ENCODE peak calls at places on chromosomes 7 and 10, in four cellular contexts. H is K562, M is HepG2, P is H1. L is an unnamed sample.

GRCh38 chr10:59240581-59241183 is 64.2 kb downstream of the PHYHIPL start:
- DNase-seq in H (peak), M (peak), P (no peak), L (no peak)

GRCh38 chr7:158546626-158547025 is 41.0 kb downstream of the PTPRN2 start:
- DNase-seq in H (no peak), M (no peak), P (no peak), L (no peak)

GRCh38 chr7:6171532-6172330 is 100.7 kb downstream of the CYTH3 start:
- DNase-seq in H (no peak), M (no peak), P (peak), L (peak)

GRCh38 chr10:86343761-86344160 is 22.8 kb downstream of the GRID1 start:
- DNase-seq in H (no peak), M (no peak), P (no peak), L (peak)

GRCh38 chr7:158581440-158582088 is 6.1 kb downstream of the PTPRN2 start:
- DNase-seq in H (no peak), M (peak), P (no peak), L (no peak)

GRCh38 chr7:102473271-102473991 is 5.3 kb downstream of the POLR2J start:
- DNase-seq in H (no peak), M (no peak), P (no peak), L (peak)

GRCh38 chr10:2119316-2119715 is 382.0 kb upstream of the ADARB2 start:
- DNase-seq in H (no peak), M (no peak), P (no peak), L (no peak)

GRCh38 chr7:143987513-143987912 is 12.6 kb upstream of the OR6B1 start:
- DNase-seq in H (no peak), M (no peak), P (no peak), L (no peak)

GRCh38 chr10:24449334-24449740 is 240.4 kb downstream of the KIAA1217 start:
- DNase-seq in H (no peak), M (no peak), P (no peak), L (no peak)

GRCh38 chr10:116084166-116084565 is 188.8 kb downstream of the GFRA1 start:
- DNase-seq in H (no peak), M (no peak), P (no peak), L (no peak)

GRCh38 chr7:74284781-74285259 is 4.4 kb upstream of the CLIP2 start:
- DNase-seq in H (peak), M (no peak), P (no peak), L (no peak)

GRCh38 chr10:1084011-1084950 is 28.1 kb downstream of the WDR37 start:
- DNase-seq in H (no peak), M (no peak), P (no peak), L (no peak)

GRCh38 chr7:101669307-101669706 is 40.2 kb upstream of the MYL10 start:
- DNase-seq in H (no peak), M (no peak), P (no peak), L (peak)

GRCh38 chr10:130073912-130074311 is 36.7 kb downstream of the C10orf143 start:
- DNase-seq in H (no peak), M (no peak), P (no peak), L (no peak)

GRCh38 chr10:99854860-99855259 is 72.4 kb downstream of the ABCC2 start:
- DNase-seq in H (peak), M (peak), P (no peak), L (no peak)

GRCh38 chr10:71779641-71780040 is 6.3 kb upstream of the VSIR start:
- DNase-seq in H (no peak), M (no peak), P (no peak), L (no peak)

GRCh38 chr10:91536101-91536500 is 96.8 kb downstream of the PPP1R3C start:
- DNase-seq in H (no peak), M (no peak), P (no peak), L (no peak)

GRCh38 chr7:54690892-54691291 is 68.1 kb downstream of the SEC61G start:
- DNase-seq in H (no peak), M (no peak), P (no peak), L (peak)

GRCh38 chr7:27767374-27767773 is 27.4 kb downstream of the TAX1BP1 start:
- DNase-seq in H (no peak), M (no peak), P (no peak), L (no peak)

GRCh38 chr7:1571261-1571650 is 1.4 kb upstream of the PSMG3 start:
- DNase-seq in H (no peak), M (peak), P (no peak), L (no peak)

GRCh38 chr7:119270045-119270464 is 1002.9 kb upstream of the KCND2 start:
- DNase-seq in H (peak), M (peak), P (peak), L (peak)
- TF ChIP-seq ATF2 in H (no peak), M (no peak), P (no peak), L (no peak)

GRCh38 chr7:66206909-66207240 is 1.7 kb downstream of the TPST1 start:
- DNase-seq in H (no peak), M (no peak), P (no peak), L (no peak)

GRCh38 chr7:66206116-66206908 is 1.2 kb downstream of the TPST1 start:
- DNase-seq in H (no peak), M (no peak), P (no peak), L (no peak)

GRCh38 chr7:66216687-66217086 is 11.6 kb downstream of the TPST1 start:
- DNase-seq in H (no peak), M (no peak), P (no peak), L (no peak)

GRCh38 chr7:66213637-66214036 is 8.5 kb downstream of the TPST1 start:
- DNase-seq in H (no peak), M (no peak), P (no peak), L (no peak)

GRCh38 chr7:66211429-66211828 is 6.3 kb downstream of the TPST1 start:
- DNase-seq in H (no peak), M (no peak), P (no peak), L (no peak)
- TF ChIP-seq ATF2 in H (no peak), M (no peak), P (no peak), L (no peak)

DNA sequence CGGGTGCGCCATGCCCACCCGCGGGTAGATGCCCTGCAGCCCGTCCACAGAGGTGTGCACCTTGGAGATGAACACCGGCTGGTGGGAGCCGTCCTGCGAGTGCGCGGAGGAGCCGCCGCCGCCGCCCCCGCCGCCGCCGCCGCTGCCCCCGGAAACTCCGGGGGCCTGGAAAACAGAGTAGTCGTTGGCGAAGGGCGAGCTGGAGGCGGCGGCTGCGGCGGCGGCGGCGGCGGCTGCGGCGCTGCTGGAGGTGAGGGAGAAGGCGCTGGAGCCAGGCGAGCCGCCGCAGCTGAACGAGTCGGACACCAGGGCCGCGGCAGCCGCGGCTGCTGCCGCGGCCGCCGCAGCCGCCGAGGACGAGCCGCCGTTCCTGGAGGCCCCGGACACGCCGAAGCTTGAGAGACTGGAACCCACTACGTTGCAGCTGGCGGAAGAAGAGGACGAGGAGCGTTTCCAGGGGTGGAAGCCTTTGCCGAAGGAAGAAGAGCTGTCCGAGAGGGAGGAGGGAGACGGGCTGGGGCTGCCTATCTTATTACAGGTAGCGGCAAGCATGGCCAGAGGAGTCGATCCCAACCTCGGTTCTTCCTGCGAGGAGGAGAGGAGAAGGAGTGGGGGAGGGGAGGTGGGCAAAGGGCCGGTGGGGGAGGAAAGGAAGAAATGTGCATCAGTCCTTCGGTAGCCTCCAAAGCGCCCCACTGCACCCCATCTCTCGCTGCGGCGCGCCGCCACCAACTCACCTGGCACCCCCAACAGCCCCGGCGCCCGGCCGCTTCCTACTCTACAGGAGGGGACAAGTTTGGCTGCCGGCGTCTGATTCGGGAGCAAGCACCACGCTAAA is 1.3 kb downstream of the SP8 start:
- DNase-seq in H (no peak), M (no peak), P (no peak), L (peak)
- TF ChIP-seq ATF2 in H (no peak), M (no peak), P (no peak), L (no peak)

DNA sequence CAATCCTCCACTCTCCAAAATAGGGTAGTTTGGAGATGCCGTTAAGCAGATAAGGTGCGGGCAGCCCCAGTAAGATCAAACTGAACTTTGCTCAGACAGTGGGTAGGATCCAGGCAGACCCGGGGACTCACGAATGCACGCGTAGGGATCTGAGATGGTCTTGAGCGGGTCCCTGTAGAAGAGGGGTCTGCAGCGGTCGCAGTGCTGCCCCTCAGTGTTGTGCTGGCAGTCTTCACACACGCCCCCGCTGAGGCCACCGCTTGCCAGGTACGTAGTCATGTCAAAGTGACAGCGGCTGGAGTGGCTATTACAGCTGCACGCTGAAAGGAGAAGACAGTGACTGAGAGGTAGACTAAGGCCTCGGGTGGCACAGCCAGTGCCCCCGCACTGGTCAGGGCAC is 27.2 kb downstream of the LAMB4 start:
- DNase-seq in H (no peak), M (no peak), P (no peak), L (no peak)
- TF ChIP-seq ATF2 in H (no peak), M (no peak), P (no peak), L (no peak)

DNA sequence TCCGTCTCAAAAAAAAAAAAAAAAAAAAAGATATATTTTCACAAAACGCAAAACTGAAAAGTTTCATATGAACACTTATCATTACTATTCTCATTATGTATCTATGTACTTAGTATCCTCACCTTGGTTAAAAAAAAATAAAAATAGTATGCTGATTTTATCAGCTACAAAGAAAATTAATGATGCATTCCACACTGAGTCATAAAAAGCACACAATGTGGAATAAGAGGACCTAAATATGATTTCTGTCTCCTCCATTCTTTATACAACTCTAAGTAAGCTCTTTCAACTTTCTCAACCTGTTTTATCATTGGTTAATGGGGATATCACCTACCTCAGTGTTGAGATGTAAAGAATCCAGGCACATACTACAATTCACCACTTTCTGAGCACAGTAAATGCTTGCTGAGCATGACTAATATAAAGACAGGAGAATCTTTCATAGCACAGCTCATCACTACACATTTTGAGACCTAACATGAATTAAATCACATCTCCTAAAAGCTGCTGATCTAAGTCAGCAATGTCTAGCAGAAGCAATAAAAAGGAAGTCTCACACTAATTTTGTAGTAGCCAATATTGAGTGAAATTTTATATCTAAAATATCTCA is 2.7 kb downstream of the SNX13 start:
- DNase-seq in H (no peak), M (no peak), P (no peak), L (no peak)
- TF ChIP-seq ATF2 in H (no peak), M (no peak), P (no peak), L (no peak)

DNA sequence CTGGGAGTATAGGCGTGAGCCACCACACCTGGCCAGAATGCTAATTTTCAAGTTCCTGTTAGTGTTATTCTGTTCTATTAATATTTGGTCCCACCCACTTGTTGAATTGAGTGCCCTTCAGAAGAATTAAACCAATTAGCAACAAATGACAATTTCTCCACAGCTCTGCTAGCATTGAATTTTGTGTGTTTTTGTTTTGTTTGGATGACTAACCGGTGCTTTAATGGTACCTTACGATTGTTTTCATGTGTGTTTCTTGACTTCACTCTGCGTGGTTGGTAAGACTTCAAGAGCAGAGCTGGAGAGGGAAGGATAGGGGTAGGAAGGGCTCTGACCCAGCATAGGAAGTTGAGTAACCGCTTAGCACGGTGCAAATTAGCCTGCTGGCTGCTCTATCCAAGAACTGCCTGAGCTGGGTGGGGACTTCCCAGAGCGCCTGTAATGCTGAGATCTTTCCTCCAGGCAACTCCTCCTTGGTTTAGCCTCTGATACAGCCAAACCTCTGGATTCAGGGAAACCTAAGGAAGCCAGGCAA is 4.6 kb downstream of the ARPC1B start:
- DNase-seq in H (peak), M (no peak), P (no peak), L (no peak)
- TF ChIP-seq ATF2 in H (no peak), M (no peak), P (no peak), L (no peak)

GRCh38 chr10:127694580-127695193 is 42.3 kb upstream of the FOXI2 start:
- DNase-seq in H (peak), M (peak), P (peak), L (peak)

GRCh38 chr10:127687548-127687947 is 49.4 kb upstream of the FOXI2 start:
- DNase-seq in H (no peak), M (no peak), P (no peak), L (no peak)

GRCh38 chr10:127695431-127695830 is 41.6 kb upstream of the FOXI2 start:
- DNase-seq in H (no peak), M (no peak), P (no peak), L (peak)

DNA sequence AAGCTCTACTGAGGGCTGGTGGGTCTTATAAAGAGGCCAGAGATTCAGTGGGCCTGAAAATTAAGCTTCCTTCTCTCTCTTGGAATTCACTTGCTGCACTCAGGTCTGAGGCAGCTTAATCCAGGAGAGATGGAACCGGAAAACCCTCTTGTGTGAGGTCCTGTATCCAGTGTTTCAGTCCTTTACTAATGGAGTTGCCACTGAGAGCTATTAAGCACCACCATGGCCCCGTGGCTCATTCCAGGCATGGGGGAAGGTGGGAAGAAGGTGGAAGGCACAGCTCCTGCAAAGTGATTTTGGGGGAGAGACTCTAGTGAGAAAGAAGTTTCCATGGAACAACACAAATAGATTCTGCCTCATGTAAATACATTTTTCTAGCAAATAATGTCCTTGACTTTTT is 46.8 kb upstream of the FOXI2 start:
- DNase-seq in H (no peak), M (no peak), P (no peak), L (no peak)
- TF ChIP-seq ATF2 in H (no peak), M (no peak), P (no peak), L (no peak)

GRCh38 chr10:73401636-73402035 is 12.2 kb downstream of the ANXA7 start:
- DNase-seq in H (no peak), M (no peak), P (no peak), L (no peak)

GRCh38 chr10:73399054-73399453 is 14.8 kb downstream of the ANXA7 start:
- DNase-seq in H (no peak), M (no peak), P (no peak), L (no peak)

GRCh38 chr10:73398024-73398423 is 15.8 kb downstream of the ANXA7 start:
- DNase-seq in H (peak), M (no peak), P (no peak), L (peak)
- TF ChIP-seq ATF2 in H (no peak), M (no peak), P (no peak), L (no peak)

GRCh38 chr10:6022693-6023092 is 39.5 kb downstream of the IL2RA start:
- DNase-seq in H (no peak), M (no peak), P (no peak), L (no peak)

GRCh38 chr10:6023661-6024333 is 38.4 kb downstream of the IL2RA start:
- DNase-seq in H (no peak), M (no peak), P (no peak), L (no peak)

GRCh38 chr10:6025683-6026225 is 36.4 kb downstream of the IL2RA start:
- DNase-seq in H (no peak), M (no peak), P (no peak), L (no peak)

GRCh38 chr10:6020806-6021205 is 41.4 kb downstream of the IL2RA start:
- DNase-seq in H (no peak), M (no peak), P (no peak), L (no peak)

DNA sequence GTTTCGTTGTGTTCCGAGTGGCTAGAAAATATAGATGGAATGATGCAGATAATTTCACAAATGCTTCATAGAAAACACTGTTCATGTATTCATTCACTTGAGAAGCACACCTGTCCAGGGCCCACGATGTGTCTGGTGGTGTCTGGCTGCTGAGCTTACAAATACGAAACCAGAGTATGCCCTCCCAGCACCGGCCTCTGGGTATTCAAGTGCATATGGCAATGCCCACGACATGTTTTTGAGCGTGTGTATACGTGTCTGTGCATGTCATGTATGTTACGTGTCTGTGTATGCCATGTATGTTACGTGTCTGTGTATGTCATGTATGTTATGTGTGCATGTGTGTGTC is 37.9 kb downstream of the IL2RA start:
- DNase-seq in H (no peak), M (no peak), P (no peak), L (no peak)
- TF ChIP-seq ATF2 in H (no peak), M (no peak), P (no peak), L (no peak)

GRCh38 chr7:128785738-128786137 is 6.0 kb upstream of the CCDC136 start:
- DNase-seq in H (no peak), M (no peak), P (no peak), L (no peak)

GRCh38 chr7:128781851-128782250 is 6.3 kb upstream of the OPN1SW start:
- DNase-seq in H (no peak), M (no peak), P (no peak), L (no peak)

GRCh38 chr7:128781126-128781525 is 5.5 kb upstream of the OPN1SW start:
- DNase-seq in H (no peak), M (no peak), P (no peak), L (no peak)

GRCh38 chr7:128778946-128779345 is 3.4 kb upstream of the OPN1SW start:
- DNase-seq in H (no peak), M (no peak), P (no peak), L (no peak)

GRCh38 chr7:128783143-128783799 is 7.7 kb upstream of the OPN1SW start:
- DNase-seq in H (peak), M (peak), P (peak), L (peak)
- TF ChIP-seq ATF2 in H (no peak), M (no peak), P (peak), L (no peak)